ENCODE peak calls at places on chromosome 1, in nine cellular contexts. J is body of pancreas; N is amniotic stem cell; Z is T47D; L is nucleus accumbens; H is GM23248; A is stimulated activated CD4-positive, alpha-beta T cell treated with anti-CD3 and anti-CD28 coated beads, Interleukin-2, amount 100 ng/mL, for 24 hours; D is HuH-7; I is progenitor cell of endocrine pancreas. Y is an unnamed sample.
A peak's percentile ranks its signal among the peaks of the same experiment; 100 is the strongest.

GRCh38 chr1:51190996-51191395 is 45.1 kb upstream of the RNF11 start:
- DNase-seq in J (no peak), N (no peak), Z (no peak), L (no peak), H (no peak), A (no peak), D (no peak), I (no peak), Y (no peak)

GRCh38 chr1:6245086-6245868 is 1.3 kb downstream of the HES3 start:
- DNase-seq in J (peak; percentile 87), N (peak; percentile 60), Z (peak; percentile 90), L (peak; percentile 32), H (peak; percentile 92), A (peak; percentile 84), D (peak; percentile 87), I (peak; percentile 85), Y (peak; percentile 87)

GRCh38 chr1:170445096-170445495 is 86.9 kb upstream of the GORAB start:
- DNase-seq in J (no peak), N (no peak), Z (no peak), L (no peak), H (peak; percentile 94), A (no peak), D (no peak), I (no peak), Y (no peak)

GRCh38 chr1:207070811-207071210 is 17.7 kb downstream of the PFKFB2 start:
- DNase-seq in J (no peak), N (no peak), Z (no peak), L (no peak), H (no peak), A (no peak), D (no peak), I (no peak), Y (no peak)

GRCh38 chr1:153122831-153123421 is 9.6 kb upstream of the SPRR2F start:
- DNase-seq in J (peak; percentile 94), N (no peak), Z (peak; percentile 60), L (no peak), H (no peak), A (no peak), D (no peak), I (no peak), Y (no peak)

GRCh38 chr1:180863158-180863775 is 49.4 kb upstream of the KIAA1614 start:
- DNase-seq in J (peak; percentile 35), N (no peak), Z (peak; percentile 27), L (no peak), H (peak; percentile 62), A (peak; percentile 26), D (no peak), I (no peak), Y (peak; percentile 44)

GRCh38 chr1:235918032-235918431 is 51.3 kb upstream of the LYST start:
- DNase-seq in J (no peak), N (no peak), Z (no peak), L (no peak), H (peak; percentile 16), A (no peak), D (no peak), I (no peak), Y (no peak)

GRCh38 chr1:182413969-182414368 is 13.5 kb upstream of the TEDDM1 start:
- DNase-seq in J (no peak), N (no peak), Z (no peak), L (no peak), H (no peak), A (no peak), D (no peak), I (no peak), Y (no peak)

GRCh38 chr1:41245659-41246058 is 3.6 kb upstream of the SCMH1 start:
- DNase-seq in J (no peak), N (no peak), Z (no peak), L (no peak), H (no peak), A (no peak), D (no peak), I (no peak), Y (no peak)

GRCh38 chr1:3561801-3562200 is 49.5 kb downstream of the MEGF6 start:
- DNase-seq in J (no peak), N (no peak), Z (no peak), L (no peak), H (no peak), A (no peak), D (no peak), I (no peak), Y (no peak)

GRCh38 chr1:109595540-109595939 is 23.9 kb downstream of the GNAT2 start:
- DNase-seq in J (no peak), N (no peak), Z (no peak), L (no peak), H (peak; percentile 58), A (no peak), D (no peak), I (no peak), Y (no peak)

GRCh38 chr1:35475356-35475755 is 81.8 kb downstream of the KIAA0319L start:
- DNase-seq in J (no peak), N (no peak), Z (no peak), L (no peak), H (no peak), A (no peak), D (no peak), I (no peak), Y (no peak)

GRCh38 chr1:221327954-221328353 is 413.9 kb downstream of the DUSP10 start:
- DNase-seq in J (no peak), N (no peak), Z (no peak), L (no peak), H (no peak), A (no peak), D (no peak), I (no peak), Y (no peak)

GRCh38 chr1:17053071-17053684 is 654 bp downstream of the SDHB start:
- DNase-seq in J (peak; percentile 29), N (no peak), Z (no peak), L (no peak), H (peak; percentile 21), A (no peak), D (no peak), I (no peak), Y (no peak)

GRCh38 chr1:103129255-103129654 is 20.9 kb upstream of the COL11A1 start:
- DNase-seq in J (no peak), N (no peak), Z (no peak), L (no peak), H (peak; percentile 81), A (no peak), D (no peak), I (no peak), Y (no peak)

GRCh38 chr1:162206749-162207635 is 137.5 kb downstream of the NOS1AP start:
- DNase-seq in J (peak; percentile 78), N (no peak), Z (no peak), L (no peak), H (no peak), A (no peak), D (no peak), I (no peak), Y (no peak)

GRCh38 chr1:171935664-171936063 is 94.4 kb downstream of the DNM3 start:
- DNase-seq in J (no peak), N (no peak), Z (no peak), L (no peak), H (peak; percentile 15), A (no peak), D (no peak), I (no peak), Y (no peak)

GRCh38 chr1:197249324-197249723 is 18.7 kb upstream of the CRB1 start:
- DNase-seq in J (no peak), N (no peak), Z (no peak), L (no peak), H (no peak), A (no peak), D (no peak), I (no peak), Y (no peak)

GRCh38 chr1:227541796-227542152 is 21.6 kb upstream of the ZNF678 start:
- DNase-seq in J (no peak), N (no peak), Z (no peak), L (no peak), H (no peak), A (no peak), D (no peak), I (no peak), Y (no peak)

GRCh38 chr1:39205102-39205780 is 746 bp downstream of the MACF1 start:
- DNase-seq in J (no peak), N (peak; percentile 30), Z (no peak), L (no peak), H (peak; percentile 88), A (peak; percentile 76), D (no peak), I (no peak), Y (peak; percentile 25)

GRCh38 chr1:158045639-158046038 is 52.2 kb downstream of the KIRREL1 start:
- DNase-seq in J (no peak), N (no peak), Z (no peak), L (no peak), H (peak; percentile 52), A (no peak), D (no peak), I (no peak), Y (no peak)

GRCh38 chr1:81446006-81446669 is 354.6 kb upstream of the ADGRL2 start:
- DNase-seq in J (peak; percentile 75), N (no peak), Z (no peak), L (no peak), H (no peak), A (no peak), D (no peak), I (no peak), Y (no peak)

GRCh38 chr1:41341365-41341683 is 19.9 kb upstream of the FOXO6 start:
- DNase-seq in J (no peak), N (no peak), Z (no peak), L (no peak), H (no peak), A (no peak), D (no peak), I (no peak), Y (no peak)

GRCh38 chr1:246801241-246802020 is 77.2 kb downstream of the SCCPDH start:
- DNase-seq in J (no peak), N (no peak), Z (no peak), L (no peak), H (no peak), A (no peak), D (no peak), I (no peak), Y (no peak)

GRCh38 chr1:184223216-184223615 is 163.6 kb upstream of the C1orf21 start:
- DNase-seq in J (peak; percentile 47), N (no peak), Z (no peak), L (no peak), H (no peak), A (no peak), D (no peak), I (no peak), Y (no peak)

GRCh38 chr1:104855550-104855949 is 1105.9 kb downstream of the AMY1C start:
- DNase-seq in J (no peak), N (no peak), Z (no peak), L (no peak), H (no peak), A (no peak), D (no peak), I (no peak), Y (no peak)

GRCh38 chr1:119374208-119374877 is 5.8 kb downstream of the HAO2 start:
- DNase-seq in J (no peak), N (no peak), Z (no peak), L (no peak), H (no peak), A (no peak), D (no peak), I (no peak), Y (no peak)

GRCh38 chr1:198775606-198776005 is 136.8 kb downstream of the PTPRC start:
- DNase-seq in J (no peak), N (no peak), Z (no peak), L (no peak), H (no peak), A (no peak), D (no peak), I (no peak), Y (no peak)

GRCh38 chr1:58116284-58116683 is 430.2 kb downstream of the OMA1 start:
- DNase-seq in J (no peak), N (no peak), Z (no peak), L (no peak), H (peak; percentile 18), A (no peak), D (no peak), I (no peak), Y (no peak)

GRCh38 chr1:9476790-9477463 is 62.3 kb upstream of the SLC25A33 start:
- DNase-seq in J (no peak), N (no peak), Z (no peak), L (no peak), H (peak; percentile 61), A (no peak), D (no peak), I (no peak), Y (no peak)

GRCh38 chr1:21586926-21587601 is 77.8 kb downstream of the ALPL start:
- DNase-seq in J (peak; percentile 64), N (peak; percentile 73), Z (no peak), L (no peak), H (peak; percentile 95), A (no peak), D (peak; percentile 61), I (no peak), Y (no peak)